ENCODE peak calls at places on chromosomes 12 and 14, in five cellular contexts. One of them, this sample, is unnamed.

GRCh38 chr12:85550924-85551323 is 270.9 kb downstream of the ALX1 start:
- DNase-seq in heart left ventricle: no peak
- DNase-seq in Calu3: no peak
- DNase-seq in ecto neural progenitor cell: no peak
- DNase-seq in D341Med: no peak
- DNase-seq in this sample: no peak

GRCh38 chr14:50139192-50139591 is 22.8 kb upstream of the VCPKMT start:
- DNase-seq in heart left ventricle: no peak
- DNase-seq in Calu3: no peak
- DNase-seq in ecto neural progenitor cell: no peak
- DNase-seq in D341Med: no peak
- DNase-seq in this sample: no peak

GRCh38 chr12:65313704-65314317 is 35.3 kb downstream of the MSRB3 start:
- DNase-seq in heart left ventricle: no peak
- DNase-seq in Calu3: no peak
- DNase-seq in ecto neural progenitor cell: no peak
- DNase-seq in D341Med: no peak
- DNase-seq in this sample: no peak

GRCh38 chr14:77140343-77140936 is 1.2 kb downstream of the ZDHHC22 start:
- DNase-seq in heart left ventricle: no peak
- DNase-seq in Calu3: no peak
- DNase-seq in ecto neural progenitor cell: no peak
- DNase-seq in D341Med: peak
- DNase-seq in this sample: no peak

GRCh38 chr12:4496145-4496838 is 42.4 kb upstream of the RAD51AP1 start:
- DNase-seq in heart left ventricle: no peak
- DNase-seq in Calu3: no peak
- DNase-seq in ecto neural progenitor cell: no peak
- DNase-seq in D341Med: no peak
- DNase-seq in this sample: no peak

GRCh38 chr14:61375218-61375617 is 53.8 kb downstream of the PRKCH start:
- DNase-seq in heart left ventricle: no peak
- DNase-seq in Calu3: no peak
- DNase-seq in ecto neural progenitor cell: no peak
- DNase-seq in D341Med: no peak
- DNase-seq in this sample: no peak

GRCh38 chr14:94643316-94644101 is 31.3 kb downstream of the SERPINA3 start:
- DNase-seq in heart left ventricle: no peak
- DNase-seq in Calu3: no peak
- DNase-seq in ecto neural progenitor cell: no peak
- DNase-seq in D341Med: no peak
- DNase-seq in this sample: no peak

GRCh38 chr12:108403952-108404351 is 64.8 kb upstream of the CMKLR1 start:
- DNase-seq in heart left ventricle: no peak
- DNase-seq in Calu3: no peak
- DNase-seq in ecto neural progenitor cell: no peak
- DNase-seq in D341Med: no peak
- DNase-seq in this sample: no peak

GRCh38 chr14:105290598-105291356 is 10.0 kb downstream of the BRF1 start:
- DNase-seq in heart left ventricle: peak
- DNase-seq in Calu3: no peak
- DNase-seq in ecto neural progenitor cell: no peak
- DNase-seq in D341Med: no peak
- DNase-seq in this sample: no peak

GRCh38 chr12:85688837-85689236 is 147.4 kb downstream of the RASSF9 start:
- DNase-seq in heart left ventricle: no peak
- DNase-seq in Calu3: peak
- DNase-seq in ecto neural progenitor cell: no peak
- DNase-seq in D341Med: peak
- DNase-seq in this sample: no peak

This sample was measured in thyroid gland.